ENCODE peak calls at places on chromosomes 1 and 21, in seven cellular contexts. One of them, this sample, is unnamed.

GRCh38 chr1:215704089-215704860 is 137.2 kb downstream of the KCTD3 start:
- DNase-seq in COLO829: peak; percentile 44
- DNase-seq in T follicular helper cell: no peak
- DNase-seq in Jurkat, Clone E6-1: no peak
- DNase-seq in cardiac muscle cell: peak; percentile 18
- DNase-seq in NCI-H524: no peak
- DNase-seq in COR-L47: no peak
- DNase-seq in this sample: peak; percentile 13

GRCh38 chr1:147757015-147757990 is 3.1 kb downstream of the GJA5 start:
- DNase-seq in cardiac muscle cell: peak; percentile 69
- DNase-seq in Jurkat, Clone E6-1: no peak
- DNase-seq in COLO829: peak; percentile 66
- DNase-seq in NCI-H524: no peak
- DNase-seq in T follicular helper cell: no peak
- DNase-seq in COR-L47: no peak
- DNase-seq in this sample: no peak

GRCh38 chr1:170959385-170959784 is 24.1 kb downstream of the MROH9 start:
- DNase-seq in T follicular helper cell: no peak
- DNase-seq in Jurkat, Clone E6-1: no peak
- DNase-seq in NCI-H524: no peak
- DNase-seq in COLO829: no peak
- DNase-seq in COR-L47: no peak
- DNase-seq in cardiac muscle cell: no peak
- DNase-seq in this sample: peak; percentile 6

GRCh38 chr1:224615861-224616760 is at the start of gene CNIH3:
- DNase-seq in T follicular helper cell: peak; percentile 25
- DNase-seq in cardiac muscle cell: peak; percentile 55
- DNase-seq in NCI-H524: peak; percentile 68
- DNase-seq in COLO829: no peak
- DNase-seq in COR-L47: peak; percentile 72
- DNase-seq in Jurkat, Clone E6-1: peak; percentile 56
- DNase-seq in this sample: peak; percentile 78

GRCh38 chr1:13730751-13731482 is 30.9 kb downstream of the PRDM2 start:
- DNase-seq in NCI-H524: no peak
- DNase-seq in T follicular helper cell: peak; percentile 82
- DNase-seq in COLO829: no peak
- DNase-seq in COR-L47: no peak
- DNase-seq in cardiac muscle cell: no peak
- DNase-seq in Jurkat, Clone E6-1: peak; percentile 90
- DNase-seq in this sample: no peak

GRCh38 chr1:115982399-115982798 is 6.1 kb downstream of the SLC22A15 start:
- DNase-seq in Jurkat, Clone E6-1: no peak
- DNase-seq in T follicular helper cell: no peak
- DNase-seq in cardiac muscle cell: no peak
- DNase-seq in COR-L47: no peak
- DNase-seq in NCI-H524: no peak
- DNase-seq in COLO829: no peak
- DNase-seq in this sample: no peak

GRCh38 chr1:19597463-19598309 is 46.4 kb upstream of the NBL1 start:
- DNase-seq in Jurkat, Clone E6-1: peak; percentile 61
- DNase-seq in cardiac muscle cell: peak; percentile 62
- DNase-seq in COR-L47: no peak
- DNase-seq in T follicular helper cell: peak; percentile 57
- DNase-seq in NCI-H524: no peak
- DNase-seq in COLO829: peak; percentile 13
- DNase-seq in this sample: peak; percentile 11

GRCh38 chr1:92882817-92883216 is 51.0 kb downstream of the RPL5 start:
- DNase-seq in NCI-H524: no peak
- DNase-seq in Jurkat, Clone E6-1: peak; percentile 79
- DNase-seq in COLO829: peak; percentile 28
- DNase-seq in cardiac muscle cell: no peak
- DNase-seq in T follicular helper cell: peak; percentile 27
- DNase-seq in COR-L47: no peak
- DNase-seq in this sample: no peak

GRCh38 chr1:66925944-66926343 is 1.2 kb downstream of the MIER1 start:
- DNase-seq in T follicular helper cell: no peak
- DNase-seq in Jurkat, Clone E6-1: no peak
- DNase-seq in COLO829: no peak
- DNase-seq in COR-L47: no peak
- DNase-seq in NCI-H524: peak; percentile 7
- DNase-seq in cardiac muscle cell: no peak
- DNase-seq in this sample: no peak

GRCh38 chr1:239816090-239816812 is 275.4 kb upstream of the FMN2 start:
- DNase-seq in Jurkat, Clone E6-1: no peak
- DNase-seq in cardiac muscle cell: peak; percentile 61
- DNase-seq in T follicular helper cell: no peak
- DNase-seq in COLO829: peak; percentile 91
- DNase-seq in COR-L47: no peak
- DNase-seq in NCI-H524: no peak
- DNase-seq in this sample: peak; percentile 92

GRCh38 chr1:108708726-108709660 is 3.7 kb upstream of the FNDC7 start:
- DNase-seq in COR-L47: no peak
- DNase-seq in NCI-H524: no peak
- DNase-seq in COLO829: no peak
- DNase-seq in T follicular helper cell: peak; percentile 52
- DNase-seq in Jurkat, Clone E6-1: peak; percentile 54
- DNase-seq in cardiac muscle cell: peak; percentile 59
- DNase-seq in this sample: no peak

GRCh38 chr1:173580658-173581057 is 22.2 kb downstream of the SLC9C2 start:
- DNase-seq in COLO829: no peak
- DNase-seq in NCI-H524: no peak
- DNase-seq in Jurkat, Clone E6-1: no peak
- DNase-seq in COR-L47: no peak
- DNase-seq in T follicular helper cell: no peak
- DNase-seq in cardiac muscle cell: no peak
- DNase-seq in this sample: no peak

GRCh38 chr1:154263465-154264332 is 8.7 kb upstream of the HAX1 start:
- DNase-seq in cardiac muscle cell: no peak
- DNase-seq in T follicular helper cell: no peak
- DNase-seq in NCI-H524: no peak
- DNase-seq in Jurkat, Clone E6-1: no peak
- DNase-seq in COR-L47: no peak
- DNase-seq in COLO829: peak; percentile 28
- DNase-seq in this sample: peak; percentile 73

GRCh38 chr1:207002731-207003146 is 29.8 kb downstream of the C1orf116 start:
- DNase-seq in COR-L47: no peak
- DNase-seq in T follicular helper cell: no peak
- DNase-seq in NCI-H524: no peak
- DNase-seq in COLO829: no peak
- DNase-seq in Jurkat, Clone E6-1: no peak
- DNase-seq in cardiac muscle cell: peak; percentile 20
- DNase-seq in this sample: peak; percentile 70

GRCh38 chr1:5810553-5811270 is 181.5 kb downstream of the NPHP4 start:
- DNase-seq in NCI-H524: no peak
- DNase-seq in COLO829: no peak
- DNase-seq in cardiac muscle cell: no peak
- DNase-seq in Jurkat, Clone E6-1: no peak
- DNase-seq in COR-L47: no peak
- DNase-seq in T follicular helper cell: no peak
- DNase-seq in this sample: no peak

GRCh38 chr21:31042080-31042464 is 3.8 kb upstream of the KRTAP19-8 start:
- DNase-seq in Jurkat, Clone E6-1: no peak
- DNase-seq in COLO829: no peak
- DNase-seq in T follicular helper cell: no peak
- DNase-seq in NCI-H524: no peak
- DNase-seq in COR-L47: no peak
- DNase-seq in cardiac muscle cell: no peak
- DNase-seq in this sample: no peak

GRCh38 chr21:39006653-39007417 is 176.4 kb downstream of the PSMG1 start:
- DNase-seq in T follicular helper cell: no peak
- DNase-seq in cardiac muscle cell: peak; percentile 87
- DNase-seq in COR-L47: no peak
- DNase-seq in COLO829: no peak
- DNase-seq in Jurkat, Clone E6-1: no peak
- DNase-seq in NCI-H524: no peak
- DNase-seq in this sample: no peak

GRCh38 chr1:211511947-211512346 is 20.0 kb upstream of the RD3 start:
- DNase-seq in NCI-H524: no peak
- DNase-seq in COR-L47: no peak
- DNase-seq in COLO829: no peak
- DNase-seq in Jurkat, Clone E6-1: no peak
- DNase-seq in cardiac muscle cell: peak; percentile 38
- DNase-seq in T follicular helper cell: no peak
- DNase-seq in this sample: peak; percentile 36

GRCh38 chr1:113849072-113849471 is 22.4 kb downstream of the PTPN22 start:
- DNase-seq in NCI-H524: no peak
- DNase-seq in COR-L47: no peak
- DNase-seq in COLO829: no peak
- DNase-seq in T follicular helper cell: no peak
- DNase-seq in Jurkat, Clone E6-1: no peak
- DNase-seq in cardiac muscle cell: peak; percentile 54
- DNase-seq in this sample: no peak

GRCh38 chr1:150062113-150062512 is 5.5 kb upstream of the VPS45 start:
- DNase-seq in NCI-H524: no peak
- DNase-seq in COLO829: no peak
- DNase-seq in T follicular helper cell: no peak
- DNase-seq in cardiac muscle cell: no peak
- DNase-seq in Jurkat, Clone E6-1: no peak
- DNase-seq in COR-L47: no peak
- DNase-seq in this sample: no peak